ENCODE peak calls at places on chromosomes 5 and 9, in four cellular contexts. W is neural progenitor cell, I is pancreas, P is Caco-2. F is an unnamed sample. For H3K9me3, the result is how much of the 10 kb centered on the place peaks cover.

GRCh38 chr5:62718368-62718767 is 139.7 kb downstream of the LRRC70 start:
- DNase-seq in W (no peak), I (no peak), P (no peak), F (no peak)

GRCh38 chr9:137245450-137246421 is 4.6 kb downstream of the TUBB4B start:
- DNase-seq in W (no peak), I (no peak), P (no peak), F (no peak)

GRCh38 chr5:150640311-150641005 is at the start of gene SYNPO:
- DNase-seq in W (no peak), I (no peak), P (peak), F (no peak)

GRCh38 chr9:12776775-12777055 is 1.9 kb downstream of the LURAP1L start:
- DNase-seq in W (no peak), I (no peak), P (no peak), F (no peak)

GRCh38 chr5:53917095-53917494 is 356.7 kb downstream of the NDUFS4 start:
- DNase-seq in W (no peak), I (no peak), P (peak), F (no peak)

GRCh38 chr5:5335708-5336211 is 86.7 kb upstream of the ICE1 start:
- DNase-seq in W (peak), I (no peak), P (peak), F (no peak)

GRCh38 chr9:7028591-7028990 is 270.8 kb downstream of the KDM4C start:
- DNase-seq in W (no peak), I (no peak), P (no peak), F (no peak)

GRCh38 chr5:91079037-91079436 is 304.1 kb downstream of the ARRDC3 start:
- DNase-seq in W (no peak), I (no peak), P (no peak), F (no peak)

GRCh38 chr5:139808481-139809330 is 13.1 kb downstream of the PSD2 start:
- DNase-seq in W (peak), I (no peak), P (peak), F (no peak)

GRCh38 chr9:81374881-81375280 is 314.5 kb downstream of the TLE1 start:
- DNase-seq in W (no peak), I (no peak), P (no peak), F (no peak)

GRCh38 chr5:176166427-176166826 is 71.8 kb upstream of the SIMC1 start:
- DNase-seq in W (no peak), I (no peak), P (no peak), F (no peak)

GRCh38 chr5:123670981-123671557 is 159.1 kb downstream of the CSNK1G3 start:
- DNase-seq in W (peak), I (peak), P (peak), F (peak)

GRCh38 chr5:66595877-66596790 is at the start of gene MAST4:
- DNase-seq in W (peak), I (peak), P (peak), F (no peak)

GRCh38 chr5:176653401-176653800 is 6.1 kb downstream of the TSPAN17 start:
- DNase-seq in W (no peak), I (no peak), P (no peak), F (no peak)

GRCh38 chr9:89686134-89686533 is 81.3 kb downstream of the GADD45G start:
- DNase-seq in W (no peak), I (peak), P (no peak), F (no peak)

GRCh38 chr9:122263699-122264349 is 816 bp downstream of the RBM18 start:
- DNase-seq in W (no peak), I (no peak), P (no peak), F (no peak)

GRCh38 chr9:122261469-122261881 is 3.2 kb downstream of the RBM18 start:
- DNase-seq in W (no peak), I (peak), P (peak), F (no peak)

GRCh38 chr9:122265265-122265900 is 701 bp downstream of the MRRF start:
- DNase-seq in W (no peak), I (no peak), P (peak), F (peak)

GRCh38 chr9:122262073-122262472 is 2.6 kb downstream of the RBM18 start:
- DNase-seq in W (no peak), I (no peak), P (no peak), F (no peak)

DNA sequence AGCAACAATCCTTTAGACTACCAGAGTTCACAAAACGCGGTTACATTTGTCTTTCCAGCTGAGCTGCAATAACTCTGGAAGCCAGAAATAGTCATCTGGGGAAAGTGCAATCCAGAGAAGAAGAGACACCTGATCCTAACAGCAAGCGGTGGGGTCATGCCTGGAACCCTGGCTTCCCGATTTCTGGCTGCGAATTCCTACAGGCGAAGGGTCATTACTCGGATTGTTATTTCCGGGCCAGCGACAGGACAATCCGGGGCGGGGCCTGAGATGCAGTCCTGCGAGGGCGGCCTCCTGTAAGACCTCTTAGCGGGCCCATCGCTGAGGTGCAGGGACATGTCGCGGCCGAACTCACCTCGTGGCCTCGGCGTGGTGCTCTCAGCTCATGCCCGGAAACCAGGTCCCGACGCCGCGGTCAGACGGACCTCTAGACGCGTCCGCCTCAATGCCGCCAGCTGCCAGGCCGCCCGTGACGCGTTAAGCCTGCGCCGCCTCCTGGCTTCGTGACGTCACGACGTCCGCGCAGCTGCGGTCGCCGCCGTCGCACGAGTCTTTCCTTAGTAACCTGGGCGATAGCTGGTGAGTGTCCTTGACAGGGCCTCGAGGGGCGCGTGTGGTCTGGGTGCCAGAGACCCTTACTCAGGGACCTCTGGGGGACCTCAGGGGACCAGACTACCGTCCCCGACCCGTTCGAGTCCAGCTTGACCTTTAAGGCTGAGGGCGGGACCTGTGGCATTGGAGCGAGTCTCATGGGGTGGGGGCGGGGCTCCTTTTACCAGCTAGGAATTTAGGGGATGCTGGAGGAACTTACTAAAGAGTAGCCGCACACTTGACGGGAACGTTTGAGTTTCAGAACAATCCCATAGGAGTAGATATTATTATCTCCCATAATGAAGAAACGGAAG is at the start of the genes MRRF and RBM18:
- DNase-seq in W (peak), I (peak), P (peak), F (peak)
- H3K9me3 ChIP-seq in W (under half), I (under half), P (under half), F (under half)

GRCh38 chr5:179258001-179258921 is 87.0 kb downstream of the ADAMTS2 start:
- DNase-seq in W (no peak), I (no peak), P (no peak), F (no peak)
- H3K9me3 ChIP-seq in W (under half), I (under half), P (under half), F (under half)

GRCh38 chr5:179414459-179415215 is 69.4 kb upstream of the ADAMTS2 start:
- DNase-seq in W (no peak), I (no peak), P (no peak), F (no peak)
- H3K9me3 ChIP-seq in W (under half), I (under half), P (under half), F (under half)

GRCh38 chr5:3912790-3913189 is 317.2 kb downstream of the IRX1 start:
- DNase-seq in W (no peak), I (no peak), P (no peak), F (no peak)
- H3K9me3 ChIP-seq in W (under half), I (under half), P (under half), F (under half)

GRCh38 chr5:128315671-128316070 is 222.4 kb downstream of the FBN2 start:
- DNase-seq in W (no peak), I (no peak), P (no peak), F (no peak)
- H3K9me3 ChIP-seq in W (under half), I (under half), P (under half), F (under half)